ENCODE peak calls at places on chromosomes 4 and X, in five cellular contexts. M, P, N, J and D are unnamed samples.

GRCh38 chr4:146255874-146256273 is 41.5 kb downstream of the REELD1 start:
- DNase-seq in M (no peak), P (no peak), N (peak), J (no peak), D (no peak)

GRCh38 chr4:11710484-11710883 is 281.8 kb upstream of the HS3ST1 start:
- DNase-seq in N (no peak), P (no peak), J (no peak), M (no peak), D (no peak)

GRCh38 chrX:104482757-104483156 is 83.2 kb upstream of the IL1RAPL2 start:
- DNase-seq in J (no peak), M (no peak), P (no peak), N (no peak), D (no peak)

GRCh38 chr4:113941836-113942235 is 37.6 kb downstream of the ARSJ start:
- DNase-seq in J (peak), N (no peak), M (no peak), P (no peak), D (no peak)

GRCh38 chr4:150906987-150907633 is 108.0 kb downstream of the LRBA start:
- DNase-seq in M (no peak), J (no peak), N (no peak), P (no peak), D (no peak)

GRCh38 chrX:28787206-28787605 is 200.0 kb downstream of the IL1RAPL1 start:
- DNase-seq in N (no peak), J (no peak), P (peak), M (no peak), D (no peak)

GRCh38 chr4:3030551-3031356 is 43.6 kb downstream of the HTT-AS start:
- DNase-seq in P (no peak), J (no peak), N (no peak), M (no peak), D (no peak)

GRCh38 chr4:98242063-98242462 is 19.1 kb upstream of the RAP1GDS1 start:
- DNase-seq in N (no peak), J (no peak), M (no peak), P (no peak), D (no peak)

GRCh38 chr4:55395218-55395528 is 584 bp upstream of the TMEM165 start:
- DNase-seq in J (no peak), N (no peak), M (no peak), P (no peak), D (no peak)

GRCh38 chr4:126874533-126874932 is 758.2 kb upstream of the INTU start:
- DNase-seq in J (no peak), M (no peak), N (no peak), P (no peak), D (no peak)

GRCh38 chr4:99998062-99998880 is 48.2 kb upstream of the H2AZ1 start:
- DNase-seq in P (peak), M (peak), N (peak), J (peak), D (peak)

GRCh38 chrX:110435191-110435590 is 76.5 kb downstream of the RTL9 start:
- DNase-seq in J (no peak), M (no peak), P (no peak), N (no peak), D (no peak)

GRCh38 chr4:163606885-163607284 is 112.4 kb downstream of the TMA16 start:
- DNase-seq in P (no peak), M (no peak), J (no peak), N (no peak), D (no peak)

GRCh38 chr4:107719927-107720722 is at the start of gene PAPSS1:
- DNase-seq in M (peak), N (peak), P (peak), J (peak), D (peak)

GRCh38 chr4:107718351-107718965 is 1.6 kb downstream of the PAPSS1 start:
- DNase-seq in N (no peak), M (no peak), P (peak), J (no peak), D (no peak)

GRCh38 chr4:107719211-107719926 is 665 bp downstream of the PAPSS1 start:
- DNase-seq in P (peak), M (no peak), N (peak), J (no peak), D (no peak)

GRCh38 chr4:107721436-107722090 is 1.5 kb upstream of the PAPSS1 start:
- DNase-seq in P (no peak), N (no peak), M (peak), J (peak), D (no peak)
- H3K4me3 ChIP-seq in P (peak), N (no peak), M (no peak), J (peak), D (no peak)

GRCh38 chrX:39834600-39834999 is 263.2 kb downstream of the BCOR start:
- DNase-seq in J (no peak), M (no peak), P (no peak), N (no peak), D (no peak)

GRCh38 chrX:39835776-39836175 is 262.0 kb downstream of the BCOR start:
- DNase-seq in M (no peak), N (no peak), P (no peak), J (no peak), D (no peak)

GRCh38 chrX:39836802-39837420 is 260.8 kb downstream of the BCOR start:
- DNase-seq in J (no peak), N (no peak), M (no peak), P (no peak), D (no peak)

GRCh38 chrX:39837688-39838087 is 260.1 kb downstream of the BCOR start:
- DNase-seq in N (no peak), J (no peak), M (no peak), P (no peak), D (no peak)

DNA sequence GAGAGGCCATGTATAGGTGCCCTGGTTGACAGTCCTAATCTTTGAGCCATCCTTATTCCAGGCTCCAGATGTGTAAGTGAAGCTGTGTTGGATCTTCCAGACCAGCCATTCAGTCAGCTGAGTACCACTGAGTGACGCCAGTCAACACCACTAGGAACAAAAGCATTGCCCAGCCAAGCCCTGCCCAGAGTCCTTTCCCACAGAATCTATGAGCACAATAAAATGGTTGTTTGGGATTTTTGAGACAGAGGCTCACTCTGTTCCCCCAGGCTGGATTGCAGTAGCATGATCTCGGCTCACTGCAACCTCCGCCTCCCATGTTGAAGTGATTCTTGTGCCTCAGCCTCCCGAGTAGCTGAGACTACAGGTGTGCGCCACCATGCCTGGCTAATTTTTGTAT is 262.5 kb downstream of the BCOR start:
- DNase-seq in P (no peak), N (no peak), J (no peak), M (no peak), D (no peak)
- TF ChIP-seq CTCF in P (no peak), N (no peak), J (no peak), M (no peak), D (no peak)

DNA sequence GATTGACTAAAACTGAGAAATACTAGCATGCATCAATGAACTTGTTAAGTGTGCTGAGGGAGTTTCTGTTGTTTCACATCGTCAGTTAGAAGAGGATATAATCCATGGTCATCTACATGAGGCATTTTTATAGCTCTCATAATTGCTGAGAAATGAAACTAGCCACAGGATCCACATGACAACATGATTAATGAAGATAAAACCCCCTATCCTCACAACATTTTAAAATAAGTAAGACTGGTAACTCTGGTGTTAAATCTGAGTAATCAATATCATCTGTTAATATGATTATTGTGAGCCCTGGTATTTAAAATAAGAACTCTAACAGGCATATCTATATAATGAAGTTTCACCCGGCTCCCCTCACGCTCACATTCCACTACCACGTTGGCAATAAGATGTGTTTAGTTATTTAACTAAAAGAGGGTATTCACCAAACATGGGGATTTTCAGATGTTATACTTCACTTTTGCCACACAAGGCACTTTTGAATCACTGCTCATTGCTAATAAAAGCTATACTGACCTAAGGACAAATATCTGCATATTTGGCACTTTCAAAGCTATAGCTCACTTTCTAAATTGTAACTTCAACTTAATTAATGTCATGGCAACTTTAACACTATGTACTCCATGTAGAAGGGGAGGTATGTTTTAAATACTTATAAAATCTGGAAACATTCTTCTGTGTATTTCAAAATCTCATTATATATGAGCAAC is 6.7 kb downstream of the UNC5C start:
- DNase-seq in M (no peak), N (no peak), J (no peak), P (peak), D (no peak)
- H3K4me3 ChIP-seq in M (no peak), N (no peak), J (no peak), P (peak), D (no peak)

GRCh38 chr4:183157215-183157614 is 58.2 kb downstream of the WWC2 start:
- DNase-seq in M (no peak), J (no peak), N (no peak), P (no peak), D (no peak)
- TF ChIP-seq CTCF in M (no peak), J (no peak), N (no peak), P (no peak), D (no peak)